ENCODE peak calls at places on chromosomes 3 and 15, in seven cellular contexts. U is A549, Q is HCT116, R is HepG2, T is endothelial cell of umbilical vein, Y is WTC11, I is H1. C is an unnamed sample.

GRCh38 chr15:48695088-48695834 is 49.8 kb upstream of the FBN1 start:
- DNase-seq in Q (no peak), U (no peak), Y (no peak), I (no peak), T (peak; percentile 79), R (no peak), C (no peak)

GRCh38 chr3:194675081-194675640 is 3.2 kb upstream of the LSG1 start:
- DNase-seq in I (no peak), R (no peak), Q (no peak), T (no peak), Y (no peak), U (no peak), C (no peak)

GRCh38 chr3:66609660-66610547 is 109.1 kb upstream of the LRIG1 start:
- DNase-seq in Y (peak; percentile 75), T (no peak), Q (no peak), U (no peak), I (peak; percentile 77), R (no peak), C (no peak)

GRCh38 chr15:69014454-69014853 is at the start of gene NOX5:
- DNase-seq in R (no peak), I (peak; percentile 27), T (no peak), Q (no peak), U (no peak), Y (no peak), C (peak; percentile 16)

GRCh38 chr15:38535451-38536200 is 29.0 kb downstream of the RASGRP1 start:
- DNase-seq in R (no peak), I (no peak), Q (no peak), U (no peak), Y (no peak), T (no peak), C (no peak)

GRCh38 chr3:72111265-72111972 is 326.5 kb upstream of the PROK2 start:
- DNase-seq in U (no peak), Y (no peak), T (no peak), R (no peak), I (no peak), Q (no peak), C (no peak)

GRCh38 chr3:50170689-50171088 is 15.6 kb downstream of the SEMA3F start:
- DNase-seq in Y (no peak), I (no peak), Q (no peak), T (peak; percentile 90), U (no peak), R (peak; percentile 48), C (peak; percentile 62)

GRCh38 chr3:117734431-117734830 is 1024.9 kb downstream of the TUSC7 start:
- DNase-seq in U (no peak), R (no peak), Y (no peak), T (no peak), I (no peak), Q (no peak), C (no peak)

GRCh38 chr3:5016218-5017161 is 37.3 kb downstream of the BHLHE40 start:
- DNase-seq in T (peak; percentile 85), Y (no peak), U (peak; percentile 90), Q (peak; percentile 72), I (no peak), R (peak; percentile 86), C (peak; percentile 85)

GRCh38 chr3:30180305-30181275 is 425.8 kb upstream of the TGFBR2 start:
- DNase-seq in R (no peak), I (no peak), Y (no peak), U (no peak), T (no peak), Q (no peak), C (peak; percentile 77)

DNA sequence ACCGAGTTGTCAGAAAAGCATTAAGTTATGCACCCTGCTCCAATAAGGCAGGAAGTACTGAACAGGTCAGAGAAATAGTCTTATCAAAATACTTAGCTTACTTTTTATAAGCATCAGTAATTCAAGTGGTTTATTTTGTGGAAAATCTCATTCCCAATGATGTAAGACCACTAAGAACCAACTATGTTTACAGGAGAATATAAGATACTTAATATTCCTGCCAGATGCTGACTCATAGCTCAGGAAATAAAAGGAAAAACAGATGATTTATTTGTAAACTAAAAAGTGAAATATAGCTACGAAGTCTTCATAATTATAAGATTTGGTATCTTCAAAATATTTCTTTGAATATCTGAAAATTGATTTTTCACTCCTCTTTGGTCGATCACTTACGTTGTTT is 295.9 kb downstream of the GBE1 start:
- DNase-seq in T (peak; percentile 82), R (no peak), Q (no peak), U (no peak), Y (no peak), I (no peak), C (no peak)
- TF ChIP-seq MAX in T (no peak), R (no peak), Q (no peak), U (no peak), Y (no peak), I (no peak), C (no peak)

DNA sequence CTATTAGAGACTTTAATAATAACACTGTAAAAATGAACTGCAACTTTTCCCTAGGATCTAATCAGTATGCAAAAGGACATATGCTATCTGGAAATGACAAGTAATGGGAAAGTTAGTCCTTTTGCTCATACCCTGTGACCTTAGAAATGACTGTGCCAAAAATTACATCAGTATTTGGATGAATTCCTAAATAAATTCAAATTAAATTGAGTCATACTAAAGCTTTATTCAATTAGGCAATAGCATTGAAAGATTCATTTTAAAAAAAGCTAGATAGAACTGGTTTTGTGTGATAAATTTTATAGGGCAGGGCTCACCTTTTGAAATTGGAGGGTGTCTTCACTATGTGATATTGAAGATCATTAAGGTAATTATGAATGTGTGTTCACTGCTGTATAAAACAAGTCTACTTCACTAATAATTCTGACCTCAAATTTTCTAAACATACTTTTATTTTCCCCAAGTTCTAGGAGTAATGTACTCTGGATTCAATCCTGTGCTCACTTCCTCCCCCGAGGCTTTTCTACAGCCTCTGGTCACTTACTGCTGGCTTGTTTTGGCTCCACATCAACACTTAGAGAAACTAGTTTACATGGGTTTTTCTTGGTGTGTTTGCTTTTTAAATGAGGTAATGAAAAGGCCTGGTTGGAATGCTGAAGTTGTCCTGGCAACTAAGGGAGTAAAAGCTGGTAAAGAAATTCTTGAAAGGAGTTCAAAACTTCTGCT is 44.4 kb upstream of the SPTSSB start:
- DNase-seq in T (peak; percentile 93), Q (no peak), Y (no peak), R (no peak), I (no peak), U (no peak), C (no peak)
- TF ChIP-seq MAX in T (no peak), Q (no peak), Y (no peak), R (no peak), I (no peak), U (no peak), C (no peak)

DNA sequence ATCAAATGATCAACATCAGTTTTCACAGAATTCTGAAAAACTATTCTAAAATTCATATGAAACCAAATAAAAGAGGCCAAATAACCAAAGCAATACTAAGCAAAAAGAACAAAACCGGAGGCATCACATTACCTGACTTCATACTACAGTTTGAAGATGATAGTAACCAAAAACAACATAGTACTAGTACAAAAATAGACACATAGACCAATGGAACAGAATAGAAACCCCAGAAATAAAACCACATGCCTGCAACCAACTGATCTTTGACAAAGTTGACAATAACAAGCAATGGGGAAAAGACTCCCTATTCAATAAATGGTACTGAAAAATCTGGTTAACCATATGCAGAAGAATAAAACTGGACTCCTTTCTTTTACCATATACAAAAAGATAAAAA is 75.7 kb upstream of the FXR1 start:
- DNase-seq in I (no peak), T (no peak), U (no peak), Y (no peak), Q (no peak), R (no peak), C (no peak)
- TF ChIP-seq MAX in I (no peak), T (no peak), U (no peak), Y (no peak), Q (no peak), R (no peak), C (no peak)

DNA sequence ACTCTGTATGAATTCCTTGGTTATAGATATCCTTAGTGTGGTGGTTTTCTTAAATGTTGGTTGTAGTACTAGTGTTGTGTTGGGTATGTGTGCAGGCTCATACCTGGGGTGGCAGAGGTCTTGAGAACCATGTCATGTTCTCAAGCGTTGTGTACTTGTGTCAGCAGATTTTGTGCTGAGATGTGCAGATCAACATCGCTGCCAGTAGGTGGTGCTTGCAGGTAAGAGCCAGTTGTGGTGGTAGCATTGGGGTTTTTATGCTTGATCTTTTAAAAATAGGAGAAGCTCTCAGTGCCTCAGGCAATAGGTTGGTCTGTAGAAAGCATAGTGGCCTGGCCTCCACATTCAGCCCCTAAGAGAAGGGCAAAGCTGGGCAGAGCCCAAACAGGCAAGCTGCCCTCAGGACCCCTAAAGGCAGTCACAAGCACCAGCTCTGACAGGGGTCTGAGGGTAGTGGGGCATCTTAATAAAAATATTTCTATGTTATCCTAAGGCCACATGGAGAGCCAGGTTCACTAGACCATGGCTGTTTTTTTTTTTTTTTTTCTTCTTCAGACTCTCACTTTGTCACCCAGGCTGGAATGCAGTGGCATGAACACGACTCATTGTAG is 164.0 kb downstream of the IL20RB start:
- DNase-seq in I (no peak), U (no peak), T (peak; percentile 30), Q (peak; percentile 61), Y (peak; percentile 58), R (peak; percentile 31), C (peak; percentile 61)
- TF ChIP-seq MAX in I (no peak), U (no peak), T (no peak), Q (no peak), Y (no peak), R (no peak), C (no peak)